ENCODE peak calls at places on chromosomes 7 and 10, in six cellular contexts. T is mesenchymal stem cell, M is fibroblast of villous mesenchyme, Q is right cardiac atrium, H is H7, D is suprapubic skin. C is an unnamed sample.

GRCh38 chr10:9824546-9825164 is 1193.0 kb upstream of the CELF2 start:
- DNase-seq in T (no peak), M (no peak), Q (no peak), H (no peak), D (no peak), C (no peak)

GRCh38 chr7:137539111-137539715 is 195.7 kb upstream of the PTN start:
- DNase-seq in T (peak), M (peak), Q (no peak), H (no peak), D (no peak), C (no peak)

GRCh38 chr7:131365876-131366275 is 38.2 kb downstream of the MKLN1 start:
- DNase-seq in T (peak), M (peak), Q (no peak), H (no peak), D (no peak), C (no peak)

GRCh38 chr10:83544049-83544448 is 595.3 kb upstream of the GHITM start:
- DNase-seq in T (peak), M (no peak), Q (no peak), H (no peak), D (no peak), C (no peak)

GRCh38 chr7:73428697-73429005 is 4.9 kb upstream of the FZD9 start:
- DNase-seq in T (no peak), M (no peak), Q (no peak), H (no peak), D (no peak), C (no peak)

GRCh38 chr10:24790599-24790998 is 66.9 kb upstream of the ARHGAP21 start:
- DNase-seq in T (no peak), M (no peak), Q (no peak), H (no peak), D (no peak), C (no peak)

GRCh38 chr7:6608081-6608480 is 7.3 kb upstream of the ZNF853 start:
- DNase-seq in T (no peak), M (no peak), Q (no peak), H (peak), D (no peak), C (no peak)

GRCh38 chr7:4613855-4614548 is 68.1 kb upstream of the FOXK1 start:
- DNase-seq in T (peak), M (peak), Q (no peak), H (no peak), D (no peak), C (no peak)

GRCh38 chr7:20219446-20220292 is 2.5 kb upstream of the MACC1 start:
- DNase-seq in T (peak), M (peak), Q (peak), H (no peak), D (no peak), C (peak)

GRCh38 chr10:124470544-124471449 is 9.2 kb downstream of the LHPP start:
- DNase-seq in T (no peak), M (no peak), Q (no peak), H (no peak), D (no peak), C (no peak)

GRCh38 chr10:70337201-70337651 is 45.2 kb downstream of the LRRC20 start:
- DNase-seq in T (no peak), M (peak), Q (no peak), H (peak), D (no peak), C (no peak)

GRCh38 chr10:7697304-7697822 is 5.8 kb upstream of the ITIH2 start:
- DNase-seq in T (no peak), M (no peak), Q (no peak), H (no peak), D (no peak), C (no peak)